ENCODE peak calls at places on chromosomes 5 and 9, in nine cellular contexts. F, S, A, I, M, R, V, U and C are unnamed samples.
A peak's percentile ranks its signal among the peaks of the same experiment; 100 is the strongest.

GRCh38 chr5:149175346-149176113 is 34.2 kb downstream of the ABLIM3 start:
- DNase-seq in F (no peak), S (no peak), A (no peak), I (no peak), M (no peak), R (peak; percentile 43), V (no peak), U (peak; percentile 19), C (no peak)

GRCh38 chr5:136021016-136021405 is 7.8 kb upstream of the TGFBI start:
- DNase-seq in F (no peak), S (peak; percentile 37), A (no peak), I (peak; percentile 82), M (peak; percentile 17), R (peak; percentile 41), V (no peak), U (no peak), C (no peak)

GRCh38 chr9:136055715-136056545 is 39.2 kb downstream of the NACC2 start:
- DNase-seq in F (no peak), S (peak; percentile 63), A (no peak), I (no peak), M (no peak), R (no peak), V (no peak), U (no peak), C (no peak)

GRCh38 chr9:117405950-117406705 is 8.7 kb downstream of the ASTN2 start:
- DNase-seq in F (no peak), S (no peak), A (peak; percentile 53), I (no peak), M (no peak), R (no peak), V (no peak), U (no peak), C (peak; percentile 91)

GRCh38 chr9:131094622-131095021 is 1.7 kb upstream of the AIF1L start:
- DNase-seq in F (no peak), S (no peak), A (no peak), I (no peak), M (no peak), R (peak; percentile 51), V (no peak), U (peak; percentile 59), C (no peak)

GRCh38 chr9:113480612-113481011 is 17.1 kb downstream of the RGS3 start:
- DNase-seq in F (no peak), S (peak; percentile 50), A (no peak), I (no peak), M (no peak), R (no peak), V (no peak), U (no peak), C (no peak)

GRCh38 chr5:76716456-76717157 is 681 bp downstream of the F2R start:
- DNase-seq in F (no peak), S (no peak), A (peak; percentile 59), I (no peak), M (no peak), R (peak; percentile 44), V (no peak), U (peak; percentile 61), C (peak; percentile 71)

GRCh38 chr9:75000835-75001234 is 27.3 kb downstream of the CARNMT1 start:
- DNase-seq in F (no peak), S (no peak), A (no peak), I (no peak), M (no peak), R (no peak), V (no peak), U (no peak), C (no peak)

GRCh38 chr5:157088342-157088990 is 20.4 kb downstream of the HAVCR2 start:
- DNase-seq in F (no peak), S (no peak), A (no peak), I (no peak), M (no peak), R (no peak), V (no peak), U (no peak), C (no peak)

GRCh38 chr5:141867139-141867538 is 11.1 kb downstream of the PCDH1 start:
- DNase-seq in F (no peak), S (no peak), A (no peak), I (no peak), M (no peak), R (no peak), V (no peak), U (no peak), C (no peak)

GRCh38 chr9:110641350-110641749 is 27.2 kb upstream of the MUSK start:
- DNase-seq in F (no peak), S (no peak), A (no peak), I (peak; percentile 36), M (no peak), R (no peak), V (no peak), U (no peak), C (no peak)

GRCh38 chr5:8473827-8474568 is 605.0 kb downstream of the MTRR start:
- DNase-seq in F (no peak), S (no peak), A (no peak), I (no peak), M (no peak), R (no peak), V (no peak), U (no peak), C (no peak)

GRCh38 chr5:83726912-83727311 is 6.3 kb upstream of the HAPLN1 start:
- DNase-seq in F (no peak), S (no peak), A (no peak), I (peak; percentile 86), M (no peak), R (no peak), V (no peak), U (no peak), C (no peak)

GRCh38 chr9:130663258-130664171 is 879 bp upstream of the PRDM12 start:
- DNase-seq in F (no peak), S (no peak), A (peak; percentile 65), I (no peak), M (no peak), R (no peak), V (no peak), U (no peak), C (peak; percentile 52)

GRCh38 chr5:68216737-68217231 is 1.2 kb downstream of the PIK3R1 start:
- DNase-seq in F (no peak), S (no peak), A (peak; percentile 57), I (peak; percentile 22), M (no peak), R (no peak), V (no peak), U (no peak), C (no peak)

GRCh38 chr5:181189962-181190710 is 14.9 kb downstream of the TRIM7 start:
- DNase-seq in F (peak; percentile 63), S (peak; percentile 75), A (peak; percentile 53), I (no peak), M (peak; percentile 74), R (no peak), V (peak; percentile 51), U (peak; percentile 51), C (no peak)

GRCh38 chr9:138104251-138105122 is 226.9 kb downstream of the CACNA1B start:
- DNase-seq in F (no peak), S (no peak), A (peak; percentile 53), I (no peak), M (no peak), R (no peak), V (no peak), U (peak; percentile 4), C (no peak)

GRCh38 chr9:33161011-33161588 is 6.0 kb downstream of the B4GALT1 start:
- DNase-seq in F (peak; percentile 83), S (peak; percentile 84), A (peak; percentile 19), I (peak; percentile 99), M (peak; percentile 93), R (peak; percentile 96), V (peak; percentile 68), U (peak; percentile 67), C (peak; percentile 81)

GRCh38 chr9:23824241-23825142 is 1.5 kb downstream of the ELAVL2 start:
- DNase-seq in F (no peak), S (no peak), A (peak; percentile 90), I (peak; percentile 13), M (no peak), R (no peak), V (no peak), U (peak; percentile 26), C (no peak)
- H3K27me3 ChIP-seq in F (peaks cover 5% of the 10 kb centered on the region), S (peaks cover 99% of the 10 kb centered on the region), A (peaks cover 91% of the 10 kb centered on the region), I (peaks cover 42% of the 10 kb centered on the region), M (peaks cover 8% of the 10 kb centered on the region), R (peaks cover 71% of the 10 kb centered on the region), V (peaks cover 5% of the 10 kb centered on the region), U (no peaks in the 10 kb centered on the region), C (peaks cover 27% of the 10 kb centered on the region)

DNA sequence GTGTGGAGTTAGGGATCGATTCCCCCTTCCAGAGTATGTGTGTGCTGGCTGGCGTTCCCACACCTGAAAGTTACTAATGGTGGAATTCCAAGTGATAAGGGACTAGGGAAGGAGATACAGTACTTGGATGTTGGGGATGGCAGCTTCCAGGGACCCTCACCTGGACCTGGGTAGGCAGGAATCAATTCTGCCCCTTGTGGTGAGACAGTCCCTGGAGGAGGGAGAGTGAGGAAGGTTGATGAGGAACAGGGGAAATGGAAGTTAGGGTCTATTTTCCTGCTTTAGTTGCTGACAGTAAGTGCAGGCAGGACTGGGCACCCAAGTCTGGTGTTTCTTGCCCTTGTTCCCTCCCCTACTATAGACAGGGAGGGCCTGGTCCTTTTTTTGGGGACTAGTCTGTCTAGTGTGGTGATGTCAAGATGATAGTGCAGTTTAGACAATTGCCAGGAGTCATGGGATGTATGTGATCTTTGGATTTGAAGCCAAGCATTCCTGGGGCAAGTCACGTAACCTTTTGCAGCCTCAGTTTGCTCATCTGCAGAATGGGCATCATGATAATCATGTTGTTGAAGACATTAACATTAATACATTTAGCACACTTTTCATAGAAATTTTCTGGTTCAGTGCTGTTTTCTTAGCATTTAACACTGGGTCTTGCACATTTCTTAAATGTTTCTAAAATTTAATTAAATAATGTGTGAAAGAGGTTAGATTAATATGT is 51.7 kb downstream of the DAB2IP start:
- DNase-seq in F (no peak), S (no peak), A (no peak), I (no peak), M (no peak), R (no peak), V (no peak), U (no peak), C (no peak)
- H3K27me3 ChIP-seq in F (peaks cover 11% of the 10 kb centered on the region), S (no peaks in the 10 kb centered on the region), A (peaks cover 3% of the 10 kb centered on the region), I (no peaks in the 10 kb centered on the region), M (no peaks in the 10 kb centered on the region), R (no peaks in the 10 kb centered on the region), V (peaks cover 4% of the 10 kb centered on the region), U (no peaks in the 10 kb centered on the region), C (no peaks in the 10 kb centered on the region)

GRCh38 chr9:133605856-133606721 is 3.1 kb downstream of the FAM163B start:
- DNase-seq in F (no peak), S (no peak), A (no peak), I (no peak), M (no peak), R (no peak), V (no peak), U (no peak), C (no peak)
- H3K27me3 ChIP-seq in F (peaks cover 16% of the 10 kb centered on the region), S (peaks cover 86% of the 10 kb centered on the region), A (peaks cover 52% of the 10 kb centered on the region), I (peaks cover 31% of the 10 kb centered on the region), M (peaks cover 43% of the 10 kb centered on the region), R (peaks cover 33% of the 10 kb centered on the region), V (peaks cover 4% of the 10 kb centered on the region), U (no peaks in the 10 kb centered on the region), C (no peaks in the 10 kb centered on the region)

GRCh38 chr5:166499452-166500240 is 1791.8 kb upstream of the WWC1 start:
- DNase-seq in F (no peak), S (no peak), A (no peak), I (peak; percentile 15), M (no peak), R (no peak), V (no peak), U (no peak), C (no peak)
- H3K27me3 ChIP-seq in F (no peaks in the 10 kb centered on the region), S (no peaks in the 10 kb centered on the region), A (no peaks in the 10 kb centered on the region), I (no peaks in the 10 kb centered on the region), M (peaks cover 3% of the 10 kb centered on the region), R (no peaks in the 10 kb centered on the region), V (no peaks in the 10 kb centered on the region), U (no peaks in the 10 kb centered on the region), C (no peaks in the 10 kb centered on the region)